ENCODE peak calls at places on chromosomes 13 and 19, in eight cellular contexts. P is iPS DF 19.7, I is progenitor cell of endocrine pancreas, C is NCI-H1048, Z is natural killer cell, S is kidney tubule cell, A is colonic mucosa, W is fibroblast of lung. Q is an unnamed sample.
A peak's percentile ranks its signal among the peaks of the same experiment; 100 is the strongest.

GRCh38 chr19:15666883-15667282 is 6.0 kb upstream of the CYP4F12 start:
- DNase-seq in C (no peak), W (no peak), I (no peak), S (no peak), A (peak; percentile 78), Z (no peak), P (no peak), Q (no peak)

GRCh38 chr19:18385675-18386542 is at the start of gene GDF15:
- DNase-seq in W (peak; percentile 95), Z (no peak), C (no peak), I (peak; percentile 59), P (no peak), A (peak; percentile 98), S (peak; percentile 85), Q (peak; percentile 38)

GRCh38 chr13:29808264-29808663 is 42.2 kb downstream of the UBL3 start:
- DNase-seq in W (no peak), S (no peak), A (no peak), C (no peak), Z (no peak), P (no peak), I (no peak), Q (no peak)

GRCh38 chr13:26348966-26349365 is 95.0 kb downstream of the CDK8 start:
- DNase-seq in W (no peak), Z (no peak), S (no peak), C (no peak), P (no peak), A (no peak), I (no peak), Q (no peak)

GRCh38 chr13:27504541-27504940 is 54.2 kb upstream of the MTIF3 start:
- DNase-seq in Z (no peak), P (no peak), W (no peak), A (no peak), I (no peak), S (no peak), C (no peak), Q (no peak)

GRCh38 chr13:113854238-113855011 is 9.5 kb downstream of the GAS6 start:
- DNase-seq in P (no peak), A (peak; percentile 51), I (no peak), S (no peak), C (no peak), Z (peak; percentile 15), W (peak; percentile 79), Q (peak; percentile 41)

GRCh38 chr19:40240332-40240731 is 13.8 kb upstream of the CCNP start:
- DNase-seq in A (no peak), I (no peak), S (no peak), P (no peak), C (no peak), Z (no peak), W (no peak), Q (no peak)

GRCh38 chr13:75369986-75370385 is 112.0 kb downstream of the TBC1D4 start:
- DNase-seq in A (no peak), C (no peak), I (no peak), S (no peak), P (no peak), W (no peak), Z (no peak), Q (no peak)

GRCh38 chr19:10543420-10544241 is at the start of gene ATG4D:
- DNase-seq in I (peak; percentile 88), W (peak; percentile 61), S (peak; percentile 76), A (peak; percentile 94), C (peak; percentile 55), P (no peak), Z (peak; percentile 79), Q (peak; percentile 78)

GRCh38 chr19:57276430-57276829 is 3.9 kb upstream of the ZNF460 start:
- DNase-seq in C (no peak), Z (no peak), P (no peak), I (no peak), S (no peak), A (no peak), W (no peak), Q (no peak)

GRCh38 chr19:33490041-33490451 is 31.5 kb downstream of the PEPD start:
- DNase-seq in C (no peak), S (no peak), W (no peak), P (no peak), A (no peak), I (no peak), Z (no peak), Q (no peak)

GRCh38 chr19:11539495-11540365 is 1.1 kb downstream of the CNN1 start:
- DNase-seq in A (no peak), P (no peak), I (no peak), S (no peak), Z (no peak), W (peak; percentile 22), C (no peak), Q (peak; percentile 55)

GRCh38 chr19:6263306-6264076 is 16.3 kb downstream of the MLLT1 start:
- DNase-seq in Z (no peak), S (no peak), P (no peak), I (no peak), C (no peak), W (no peak), A (no peak), Q (no peak)

GRCh38 chr13:97567510-97568243 is 133.7 kb downstream of the RAP2A start:
- DNase-seq in W (peak; percentile 26), P (no peak), Z (no peak), I (no peak), C (no peak), A (peak; percentile 79), S (peak; percentile 91), Q (no peak)

GRCh38 chr13:112670864-112671263 is 19.0 kb upstream of the ATP11A start:
- DNase-seq in A (no peak), Z (no peak), I (no peak), S (peak; percentile 31), P (no peak), C (no peak), W (no peak), Q (no peak)

GRCh38 chr13:39037410-39037879 is 444 bp downstream of the PROSER1 start:
- DNase-seq in W (no peak), C (no peak), I (peak; percentile 77), S (no peak), A (no peak), Z (no peak), P (no peak), Q (no peak)

GRCh38 chr13:65926750-65927171 is 1303.4 kb downstream of the PCDH9 start:
- DNase-seq in Z (no peak), W (no peak), C (no peak), A (peak; percentile 20), P (peak; percentile 50), I (no peak), S (peak; percentile 45), Q (peak; percentile 54)

GRCh38 chr19:15563325-15563794 is 51.7 kb upstream of the CYP4F8 start:
- DNase-seq in I (no peak), Z (no peak), A (peak; percentile 67), S (peak; percentile 43), C (no peak), P (no peak), W (no peak), Q (peak; percentile 34)

GRCh38 chr19:57559404-57560025 is at the start of gene ZNF550:
- DNase-seq in I (peak; percentile 63), A (peak; percentile 92), P (no peak), W (peak; percentile 89), C (peak; percentile 67), S (peak; percentile 87), Z (peak; percentile 84), Q (peak; percentile 93)

GRCh38 chr13:24642236-24642635 is 38.0 kb upstream of the ATP12A start:
- DNase-seq in S (no peak), W (no peak), Z (no peak), A (no peak), C (no peak), I (no peak), P (no peak), Q (no peak)

GRCh38 chr13:75195479-75196111 is 286.4 kb downstream of the TBC1D4 start:
- DNase-seq in W (peak; percentile 33), S (no peak), A (no peak), C (no peak), Z (no peak), P (no peak), I (no peak), Q (no peak)

GRCh38 chr13:27450921-27451461 is 627 bp upstream of the MTIF3 start:
- DNase-seq in A (peak; percentile 57), Z (peak; percentile 42), P (no peak), W (peak; percentile 51), C (no peak), S (peak; percentile 94), I (peak; percentile 37), Q (peak; percentile 53)

GRCh38 chr19:41699231-41699967 is 9.0 kb upstream of the CEACAM5 start:
- DNase-seq in P (no peak), C (no peak), A (peak; percentile 37), I (no peak), S (peak; percentile 1), Z (peak; percentile 14), W (no peak), Q (no peak)

Q was measured in cardiac muscle cell.